ENCODE peak calls at places on chromosomes 6 and 20, in four cellular contexts. G, C, P and Z are unnamed samples.

GRCh38 chr6:34231566-34232336 is 4.9 kb upstream of the HMGA1 start:
- DNase-seq in G (no peak), C (no peak), P (no peak), Z (no peak)

GRCh38 chr6:138017156-138017757 is 90.0 kb downstream of the PERP start:
- DNase-seq in G (no peak), C (no peak), P (no peak), Z (no peak)

GRCh38 chr6:129488313-129488712 is 221.7 kb downstream of the ARHGAP18 start:
- DNase-seq in G (no peak), C (no peak), P (no peak), Z (no peak)

GRCh38 chr6:35665573-35665972 is 23.1 kb downstream of the FKBP5 start:
- DNase-seq in G (no peak), C (no peak), P (no peak), Z (no peak)

GRCh38 chr6:167735498-167736201 is 91.1 kb upstream of the AFDN start:
- DNase-seq in G (no peak), C (no peak), P (no peak), Z (no peak)

GRCh38 chr6:168343239-168344167 is 23.9 kb upstream of the DACT2 start:
- DNase-seq in G (no peak), C (no peak), P (no peak), Z (no peak)

GRCh38 chr20:25545171-25545570 is 40.2 kb downstream of the NINL start:
- DNase-seq in G (no peak), C (no peak), P (no peak), Z (no peak)

GRCh38 chr6:149888659-149889058 is 9.3 kb downstream of the RAET1E start:
- DNase-seq in G (no peak), C (no peak), P (no peak), Z (no peak)

GRCh38 chr6:48041894-48042293 is 69.1 kb downstream of the PTCHD4 start:
- DNase-seq in G (no peak), C (no peak), P (no peak), Z (no peak)

GRCh38 chr6:149268768-149269167 is 48.7 kb upstream of the TAB2 start:
- DNase-seq in G (no peak), C (no peak), P (no peak), Z (no peak)

GRCh38 chr20:38217791-38218565 is 42.6 kb downstream of the KIAA1755 start:
- DNase-seq in G (no peak), C (no peak), P (no peak), Z (no peak)

GRCh38 chr6:168062346-168063289 is 16.4 kb downstream of the FRMD1 start:
- DNase-seq in G (no peak), C (no peak), P (no peak), Z (no peak)

GRCh38 chr20:5974531-5974930 is 24.1 kb downstream of the MCM8 start:
- DNase-seq in G (no peak), C (no peak), P (no peak), Z (no peak)